ENCODE peak calls at places on chromosomes 12 and 14, in seven cellular contexts. M, I, C, N, P, J and F are unnamed samples.

GRCh38 chr14:58297762-58298476 is 436 bp upstream of the ARID4A start:
- DNase-seq in M (peak), I (peak), C (peak), N (peak), P (peak), J (peak), F (peak)

GRCh38 chr14:94164685-94165431 is 9.3 kb upstream of the PPP4R4 start:
- DNase-seq in M (no peak), I (no peak), C (peak), N (no peak), P (peak), J (no peak), F (no peak)

GRCh38 chr12:34598352-34598827 is 576.1 kb downstream of the ALG10 start:
- DNase-seq in M (no peak), I (no peak), C (no peak), N (no peak), P (no peak), J (no peak), F (no peak)

GRCh38 chr12:121036810-121037326 is 2.2 kb downstream of the OASL start:
- DNase-seq in M (peak), I (no peak), C (no peak), N (no peak), P (no peak), J (peak), F (no peak)

GRCh38 chr12:1857086-1857485 is 36.7 kb downstream of the LRTM2 start:
- DNase-seq in M (no peak), I (no peak), C (no peak), N (no peak), P (no peak), J (no peak), F (no peak)

GRCh38 chr12:64714551-64714968 is 44.6 kb downstream of the GNS start:
- DNase-seq in M (no peak), I (no peak), C (no peak), N (no peak), P (no peak), J (no peak), F (no peak)

GRCh38 chr12:50401383-50402155 is 884 bp downstream of the LARP4 start:
- DNase-seq in M (no peak), I (no peak), C (peak), N (peak), P (no peak), J (no peak), F (no peak)

GRCh38 chr12:95763809-95764253 is 26.7 kb downstream of the NTN4 start:
- DNase-seq in M (peak), I (no peak), C (no peak), N (no peak), P (no peak), J (peak), F (no peak)

GRCh38 chr12:106113446-106114083 is 25.2 kb downstream of the NUAK1 start:
- DNase-seq in M (no peak), I (no peak), C (no peak), N (peak), P (no peak), J (no peak), F (no peak)

GRCh38 chr14:91142214-91142668 is 28.4 kb downstream of the DGLUCY start:
- DNase-seq in M (no peak), I (no peak), C (no peak), N (no peak), P (no peak), J (no peak), F (no peak)

GRCh38 chr12:6264402-6265037 is 46.0 kb upstream of the PLEKHG6 start:
- DNase-seq in M (no peak), I (no peak), C (no peak), N (no peak), P (no peak), J (no peak), F (no peak)

GRCh38 chr12:43331935-43332334 is 220.1 kb downstream of the ADAMTS20 start:
- DNase-seq in M (no peak), I (no peak), C (no peak), N (no peak), P (no peak), J (no peak), F (no peak)

GRCh38 chr14:84421611-84422010 is 1108.3 kb upstream of the FLRT2 start:
- DNase-seq in M (no peak), I (no peak), C (no peak), N (no peak), P (no peak), J (no peak), F (no peak)

GRCh38 chr14:35368139-35368460 is 36.4 kb downstream of the NFKBIA start:
- DNase-seq in M (no peak), I (no peak), C (no peak), N (no peak), P (no peak), J (no peak), F (no peak)

GRCh38 chr12:48199784-48200198 is 3.3 kb downstream of the OR10AD1 start:
- DNase-seq in M (peak), I (no peak), C (no peak), N (no peak), P (no peak), J (no peak), F (no peak)

GRCh38 chr12:19988918-19989317 is 379.4 kb upstream of the PDE3A start:
- DNase-seq in M (no peak), I (no peak), C (no peak), N (no peak), P (no peak), J (no peak), F (no peak)

GRCh38 chr12:19710811-19711793 is 271.8 kb downstream of the AEBP2 start:
- DNase-seq in M (no peak), I (no peak), C (no peak), N (no peak), P (no peak), J (no peak), F (no peak)

GRCh38 chr14:100898465-100898864 is 5.1 kb downstream of the RTL1 start:
- DNase-seq in M (no peak), I (no peak), C (no peak), N (no peak), P (no peak), J (no peak), F (no peak)

GRCh38 chr14:37591311-37591940 is 3.6 kb downstream of the FOXA1 start:
- DNase-seq in M (no peak), I (no peak), C (no peak), N (peak), P (peak), J (no peak), F (no peak)

GRCh38 chr14:64960762-64961276 is 11.3 kb downstream of the RAB15 start:
- DNase-seq in M (no peak), I (no peak), C (no peak), N (peak), P (no peak), J (no peak), F (no peak)

GRCh38 chr14:104420990-104421389 is 158.6 kb upstream of the C14orf180 start:
- DNase-seq in M (no peak), I (no peak), C (no peak), N (no peak), P (no peak), J (no peak), F (no peak)

GRCh38 chr14:68225321-68225720 is 405.7 kb downstream of the RAD51B start:
- DNase-seq in M (no peak), I (no peak), C (no peak), N (no peak), P (no peak), J (no peak), F (no peak)

GRCh38 chr12:120399531-120399930 is 30.6 kb upstream of the MSI1 start:
- DNase-seq in M (no peak), I (no peak), C (no peak), N (no peak), P (no peak), J (no peak), F (no peak)

GRCh38 chr12:51937941-51938340 is 13.6 kb upstream of the ACVR1B start:
- DNase-seq in M (no peak), I (no peak), C (no peak), N (no peak), P (no peak), J (no peak), F (no peak)

GRCh38 chr12:122749569-122750332 is 2.9 kb upstream of the DENR start:
- DNase-seq in M (no peak), I (no peak), C (no peak), N (no peak), P (no peak), J (no peak), F (no peak)

GRCh38 chr14:104678346-104678745 is 11.1 kb upstream of the INF2 start:
- DNase-seq in M (no peak), I (peak), C (no peak), N (no peak), P (no peak), J (no peak), F (no peak)

GRCh38 chr12:119624971-119625370 is 31.4 kb downstream of the TMEM233 start:
- DNase-seq in M (no peak), I (no peak), C (no peak), N (peak), P (no peak), J (no peak), F (peak)

GRCh38 chr12:62647586-62647985 is 181.0 kb downstream of the MON2 start:
- DNase-seq in M (no peak), I (peak), C (peak), N (no peak), P (no peak), J (no peak), F (no peak)

GRCh38 chr14:36408388-36408787 is 88.0 kb upstream of the MBIP start:
- DNase-seq in M (no peak), I (no peak), C (no peak), N (no peak), P (no peak), J (no peak), F (no peak)

GRCh38 chr12:52794479-52795331 is 1.2 kb downstream of the KRT3 start:
- DNase-seq in M (peak), I (no peak), C (no peak), N (no peak), P (no peak), J (no peak), F (no peak)

GRCh38 chr14:75404843-75405242 is 23.0 kb upstream of the JDP2 start:
- DNase-seq in M (no peak), I (no peak), C (no peak), N (no peak), P (no peak), J (no peak), F (no peak)

GRCh38 chr12:3275171-3276041 is 198.2 kb downstream of the TSPAN9 start:
- DNase-seq in M (no peak), I (peak), C (peak), N (peak), P (peak), J (peak), F (peak)

GRCh38 chr12:108948369-108948768 is 68.5 kb downstream of the DAO start:
- DNase-seq in M (no peak), I (no peak), C (no peak), N (no peak), P (no peak), J (no peak), F (no peak)